ENCODE peak calls at places on chromosomes 11 and 22, in nine cellular contexts. Q, I, U, Z, M, R, A, N and V are unnamed samples.
A peak's percentile ranks its signal among the peaks of the same experiment; 100 is the strongest.

GRCh38 chr22:27717094-27717493 is 84.5 kb downstream of the MN1 start:
- DNase-seq in A (no peak), I (no peak), U (no peak), N (no peak), R (no peak), Z (no peak), Q (no peak), M (no peak), V (no peak)

GRCh38 chr11:32070707-32071106 is 20.2 kb upstream of the RCN1 start:
- DNase-seq in Q (no peak), U (no peak), A (no peak), R (no peak), M (no peak), N (no peak), I (no peak), Z (no peak), V (no peak)

GRCh38 chr11:13288375-13289029 is 10.9 kb downstream of the BMAL1 start:
- DNase-seq in I (no peak), A (no peak), U (no peak), Q (no peak), Z (no peak), M (no peak), R (no peak), N (no peak), V (no peak)

GRCh38 chr11:129374993-129375721 is 491 bp upstream of the BARX2 start:
- DNase-seq in R (no peak), Q (no peak), U (no peak), N (peak; percentile 68), M (no peak), Z (no peak), A (no peak), I (no peak), V (no peak)

GRCh38 chr11:77118971-77119370 is 9.1 kb upstream of the MYO7A start:
- DNase-seq in A (no peak), M (no peak), N (no peak), Z (no peak), R (no peak), Q (no peak), I (no peak), U (no peak), V (no peak)

GRCh38 chr22:42177891-42178336 is 47.3 kb upstream of the CYP2D6 start:
- DNase-seq in M (no peak), N (no peak), U (no peak), A (no peak), I (no peak), R (no peak), Q (no peak), Z (no peak), V (no peak)

GRCh38 chr11:15670520-15671070 is 555.9 kb downstream of the INSC start:
- DNase-seq in I (no peak), Q (no peak), R (no peak), N (no peak), M (no peak), U (no peak), Z (no peak), A (no peak), V (no peak)

GRCh38 chr11:122207505-122207904 is 91.5 kb upstream of the BLID start:
- DNase-seq in I (no peak), R (no peak), Q (no peak), N (no peak), M (no peak), U (peak; percentile 43), Z (no peak), A (no peak), V (no peak)

GRCh38 chr22:38737302-38738060 is 18.3 kb downstream of the SUN2 start:
- DNase-seq in R (no peak), Q (no peak), Z (no peak), M (no peak), U (no peak), N (no peak), A (no peak), I (no peak), V (no peak)

GRCh38 chr11:47503227-47503626 is 49.7 kb downstream of the CELF1 start:
- DNase-seq in I (no peak), N (no peak), M (no peak), Z (no peak), Q (no peak), A (no peak), R (no peak), U (no peak), V (no peak)

GRCh38 chr11:117840881-117841581 is 16.5 kb upstream of the FXYD2 start:
- DNase-seq in R (no peak), Q (no peak), N (peak; percentile 44), Z (no peak), M (no peak), A (no peak), I (no peak), U (no peak), V (no peak)

GRCh38 chr11:12461516-12461915 is 84.1 kb downstream of the PARVA start:
- DNase-seq in Z (no peak), R (no peak), M (no peak), A (no peak), N (no peak), Q (no peak), U (no peak), I (no peak), V (no peak)

GRCh38 chr11:91199866-91200265 is 977.0 kb upstream of the CHORDC1 start:
- DNase-seq in Z (no peak), Q (peak; percentile 68), I (no peak), R (no peak), A (no peak), U (no peak), M (no peak), N (no peak), V (no peak)

GRCh38 chr22:40374567-40374966 is 4.2 kb downstream of the SGSM3 start:
- DNase-seq in Q (no peak), A (no peak), U (no peak), Z (no peak), M (no peak), I (no peak), N (no peak), R (no peak), V (no peak)

GRCh38 chr11:18731949-18732821 is 6.2 kb upstream of the IGSF22 start:
- DNase-seq in I (peak; percentile 44), N (no peak), R (peak; percentile 64), Q (peak; percentile 47), Z (peak; percentile 61), M (no peak), U (peak; percentile 83), A (peak; percentile 19), V (peak; percentile 43)

GRCh38 chr22:30892286-30892685 is 76.3 kb downstream of the MORC2 start:
- DNase-seq in Q (no peak), I (no peak), N (no peak), A (no peak), U (no peak), M (no peak), Z (no peak), R (no peak), V (no peak)

GRCh38 chr11:1557168-1557884 is 14.7 kb downstream of the DUSP8 start:
- DNase-seq in M (no peak), Z (no peak), A (no peak), Q (no peak), N (peak; percentile 61), R (no peak), U (no peak), I (no peak), V (no peak)

GRCh38 chr22:46363611-46364321 is 28.3 kb downstream of the TRMU start:
- DNase-seq in U (no peak), Z (no peak), R (no peak), I (no peak), M (no peak), N (no peak), Q (no peak), A (no peak), V (no peak)

GRCh38 chr22:48647606-48648515 is 1179.8 kb downstream of the BRD1 start:
- DNase-seq in Z (no peak), N (no peak), I (no peak), Q (no peak), R (no peak), M (no peak), A (no peak), U (no peak), V (no peak)
- H3K9me3 ChIP-seq in Z (no peaks in the 10 kb centered on the region), N (no peaks in the 10 kb centered on the region), I (no peaks in the 10 kb centered on the region), Q (no peaks in the 10 kb centered on the region), R (no peaks in the 10 kb centered on the region), M (no peaks in the 10 kb centered on the region), A (no peaks in the 10 kb centered on the region), U (no peaks in the 10 kb centered on the region), V (no peaks in the 10 kb centered on the region)

GRCh38 chr11:58446294-58446693 is 4.3 kb upstream of the OR5B12 start:
- DNase-seq in U (no peak), I (no peak), Q (no peak), R (no peak), A (no peak), N (no peak), Z (no peak), M (no peak), V (no peak)
- H3K9me3 ChIP-seq in U (no peaks in the 10 kb centered on the region), I (no peaks in the 10 kb centered on the region), Q (peaks cover 4% of the 10 kb centered on the region), R (no peaks in the 10 kb centered on the region), A (no peaks in the 10 kb centered on the region), N (peaks cover 3% of the 10 kb centered on the region), Z (no peaks in the 10 kb centered on the region), M (no peaks in the 10 kb centered on the region), V (no peaks in the 10 kb centered on the region)

GRCh38 chr11:131666617-131667016 is 296.2 kb downstream of the NTM start:
- DNase-seq in Z (no peak), I (no peak), R (no peak), A (no peak), Q (no peak), M (no peak), N (no peak), U (no peak), V (no peak)
- H3K9me3 ChIP-seq in Z (no peaks in the 10 kb centered on the region), I (no peaks in the 10 kb centered on the region), R (no peaks in the 10 kb centered on the region), A (no peaks in the 10 kb centered on the region), Q (no peaks in the 10 kb centered on the region), M (no peaks in the 10 kb centered on the region), N (no peaks in the 10 kb centered on the region), U (no peaks in the 10 kb centered on the region), V (no peaks in the 10 kb centered on the region)

DNA sequence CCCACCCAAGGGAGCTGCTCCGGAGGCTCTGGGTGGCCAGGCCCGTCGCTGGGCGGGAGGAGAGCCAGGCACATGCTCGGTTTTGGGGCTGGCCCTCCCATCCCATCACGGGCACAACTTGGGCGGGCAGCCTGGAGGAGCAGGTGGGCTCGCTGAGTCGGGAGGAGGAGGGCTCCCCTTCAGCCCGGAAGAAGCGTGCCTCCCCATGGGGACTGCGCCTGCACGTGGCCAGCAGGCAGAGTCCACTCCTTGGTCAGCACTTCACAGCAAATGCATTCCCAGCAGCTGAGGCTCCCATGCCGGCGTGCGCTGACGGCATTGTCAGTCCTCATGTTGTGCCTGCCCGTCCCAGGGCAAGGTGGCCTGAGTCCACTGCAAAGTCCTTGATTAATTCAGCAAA is 1281.7 kb downstream of the BRD1 start:
- DNase-seq in A (no peak), I (no peak), M (no peak), Z (no peak), R (no peak), Q (no peak), N (no peak), U (no peak), V (no peak)
- H3K9me3 ChIP-seq in A (no peaks in the 10 kb centered on the region), I (no peaks in the 10 kb centered on the region), M (no peaks in the 10 kb centered on the region), Z (no peaks in the 10 kb centered on the region), R (no peaks in the 10 kb centered on the region), Q (no peaks in the 10 kb centered on the region), N (no peaks in the 10 kb centered on the region), U (no peaks in the 10 kb centered on the region), V (no peaks in the 10 kb centered on the region)

GRCh38 chr22:47921906-47922305 is 1159.5 kb downstream of the TBC1D22A start:
- DNase-seq in A (no peak), I (no peak), Z (no peak), M (no peak), U (no peak), N (no peak), Q (no peak), R (no peak), V (no peak)
- H3K9me3 ChIP-seq in A (peaks cover 4% of the 10 kb centered on the region), I (no peaks in the 10 kb centered on the region), Z (no peaks in the 10 kb centered on the region), M (no peaks in the 10 kb centered on the region), U (no peaks in the 10 kb centered on the region), N (no peaks in the 10 kb centered on the region), Q (no peaks in the 10 kb centered on the region), R (no peaks in the 10 kb centered on the region), V (no peaks in the 10 kb centered on the region)

GRCh38 chr22:48264586-48264985 is 1502.1 kb downstream of the TBC1D22A start:
- DNase-seq in Q (no peak), I (no peak), R (no peak), M (no peak), A (no peak), N (no peak), Z (no peak), U (no peak), V (no peak)
- H3K9me3 ChIP-seq in Q (no peaks in the 10 kb centered on the region), I (no peaks in the 10 kb centered on the region), R (no peaks in the 10 kb centered on the region), M (no peaks in the 10 kb centered on the region), A (no peaks in the 10 kb centered on the region), N (no peaks in the 10 kb centered on the region), Z (no peaks in the 10 kb centered on the region), U (no peaks in the 10 kb centered on the region), V (no peaks in the 10 kb centered on the region)